ENCODE peak calls at places on chromosomes 4 and X, in ten cellular contexts. One of them, this sample, is unnamed.

GRCh38 chr4:109004431-109004830 is 241.6 kb upstream of the ETNPPL start:
- DNase-seq in cardiac fibroblast: no peak
- DNase-seq in NCI-H748 treated with DMSO at 0.1 percent for 48 hours: no peak
- DNase-seq in stimulated activated CD4-positive, alpha-beta T cell treated with anti-CD3 and anti-CD28 coated beads, Interleukin-12 subunit alpha, Interleukin-12 subunit beta, amount 100 ng/mL, for 24 hours: no peak
- DNase-seq in hippocampal formation: no peak
- DNase-seq in adipocyte: no peak
- DNase-seq in activated CD4-positive, alpha-beta T cell treated with anti-CD3 and anti-CD28 coated beads, Interleukin-2, amount 10 ng/mL, durations not matched to agents 7 days and 5 days: no peak
- DNase-seq in IMR-90: no peak
- DNase-seq in DMS153: no peak
- DNase-seq in NCI-H2029 treated with DMSO at 0.1 percent for 48 hours: no peak
- DNase-seq in this sample: no peak

GRCh38 chr4:175927121-175927520 is 115.1 kb upstream of the GPM6A start:
- DNase-seq in IMR-90: no peak
- DNase-seq in DMS153: no peak
- DNase-seq in NCI-H2029 treated with DMSO at 0.1 percent for 48 hours: no peak
- DNase-seq in hippocampal formation: no peak
- DNase-seq in adipocyte: no peak
- DNase-seq in stimulated activated CD4-positive, alpha-beta T cell treated with anti-CD3 and anti-CD28 coated beads, Interleukin-12 subunit alpha, Interleukin-12 subunit beta, amount 100 ng/mL, for 24 hours: no peak
- DNase-seq in cardiac fibroblast: no peak
- DNase-seq in activated CD4-positive, alpha-beta T cell treated with anti-CD3 and anti-CD28 coated beads, Interleukin-2, amount 10 ng/mL, durations not matched to agents 7 days and 5 days: no peak
- DNase-seq in NCI-H748 treated with DMSO at 0.1 percent for 48 hours: no peak
- DNase-seq in this sample: no peak

GRCh38 chr4:122099896-122100295 is 52.2 kb upstream of the BLTP1 start:
- DNase-seq in DMS153: no peak
- DNase-seq in adipocyte: peak
- DNase-seq in NCI-H748 treated with DMSO at 0.1 percent for 48 hours: no peak
- DNase-seq in hippocampal formation: no peak
- DNase-seq in cardiac fibroblast: peak
- DNase-seq in activated CD4-positive, alpha-beta T cell treated with anti-CD3 and anti-CD28 coated beads, Interleukin-2, amount 10 ng/mL, durations not matched to agents 7 days and 5 days: no peak
- DNase-seq in stimulated activated CD4-positive, alpha-beta T cell treated with anti-CD3 and anti-CD28 coated beads, Interleukin-12 subunit alpha, Interleukin-12 subunit beta, amount 100 ng/mL, for 24 hours: no peak
- DNase-seq in NCI-H2029 treated with DMSO at 0.1 percent for 48 hours: no peak
- DNase-seq in IMR-90: peak
- DNase-seq in this sample: peak

GRCh38 chr4:46586566-46586965 is 196.6 kb upstream of the GABRA2 start:
- DNase-seq in hippocampal formation: no peak
- DNase-seq in DMS153: no peak
- DNase-seq in activated CD4-positive, alpha-beta T cell treated with anti-CD3 and anti-CD28 coated beads, Interleukin-2, amount 10 ng/mL, durations not matched to agents 7 days and 5 days: no peak
- DNase-seq in cardiac fibroblast: no peak
- DNase-seq in IMR-90: no peak
- DNase-seq in adipocyte: no peak
- DNase-seq in NCI-H748 treated with DMSO at 0.1 percent for 48 hours: no peak
- DNase-seq in stimulated activated CD4-positive, alpha-beta T cell treated with anti-CD3 and anti-CD28 coated beads, Interleukin-12 subunit alpha, Interleukin-12 subunit beta, amount 100 ng/mL, for 24 hours: no peak
- DNase-seq in NCI-H2029 treated with DMSO at 0.1 percent for 48 hours: no peak
- DNase-seq in this sample: no peak

GRCh38 chr4:159401791-159402380 is 299.0 kb downstream of the RAPGEF2 start:
- DNase-seq in hippocampal formation: no peak
- DNase-seq in DMS153: no peak
- DNase-seq in adipocyte: peak
- DNase-seq in IMR-90: peak
- DNase-seq in stimulated activated CD4-positive, alpha-beta T cell treated with anti-CD3 and anti-CD28 coated beads, Interleukin-12 subunit alpha, Interleukin-12 subunit beta, amount 100 ng/mL, for 24 hours: no peak
- DNase-seq in activated CD4-positive, alpha-beta T cell treated with anti-CD3 and anti-CD28 coated beads, Interleukin-2, amount 10 ng/mL, durations not matched to agents 7 days and 5 days: no peak
- DNase-seq in cardiac fibroblast: peak
- DNase-seq in NCI-H2029 treated with DMSO at 0.1 percent for 48 hours: no peak
- DNase-seq in NCI-H748 treated with DMSO at 0.1 percent for 48 hours: no peak
- DNase-seq in this sample: peak

GRCh38 chr4:178026999-178027398 is 584.8 kb upstream of the AGA start:
- DNase-seq in DMS153: no peak
- DNase-seq in adipocyte: no peak
- DNase-seq in IMR-90: no peak
- DNase-seq in cardiac fibroblast: peak
- DNase-seq in NCI-H2029 treated with DMSO at 0.1 percent for 48 hours: no peak
- DNase-seq in stimulated activated CD4-positive, alpha-beta T cell treated with anti-CD3 and anti-CD28 coated beads, Interleukin-12 subunit alpha, Interleukin-12 subunit beta, amount 100 ng/mL, for 24 hours: no peak
- DNase-seq in NCI-H748 treated with DMSO at 0.1 percent for 48 hours: no peak
- DNase-seq in hippocampal formation: no peak
- DNase-seq in activated CD4-positive, alpha-beta T cell treated with anti-CD3 and anti-CD28 coated beads, Interleukin-2, amount 10 ng/mL, durations not matched to agents 7 days and 5 days: no peak
- DNase-seq in this sample: no peak

GRCh38 chrX:30865020-30865419 is 24.0 kb downstream of the TAB3 start:
- DNase-seq in IMR-90: no peak
- DNase-seq in adipocyte: no peak
- DNase-seq in stimulated activated CD4-positive, alpha-beta T cell treated with anti-CD3 and anti-CD28 coated beads, Interleukin-12 subunit alpha, Interleukin-12 subunit beta, amount 100 ng/mL, for 24 hours: no peak
- DNase-seq in DMS153: no peak
- DNase-seq in hippocampal formation: no peak
- DNase-seq in NCI-H2029 treated with DMSO at 0.1 percent for 48 hours: no peak
- DNase-seq in activated CD4-positive, alpha-beta T cell treated with anti-CD3 and anti-CD28 coated beads, Interleukin-2, amount 10 ng/mL, durations not matched to agents 7 days and 5 days: peak
- DNase-seq in NCI-H748 treated with DMSO at 0.1 percent for 48 hours: no peak
- DNase-seq in cardiac fibroblast: peak
- DNase-seq in this sample: peak

GRCh38 chrX:88838392-88838791 is 91.4 kb downstream of the CPXCR1 start:
- DNase-seq in hippocampal formation: no peak
- DNase-seq in cardiac fibroblast: no peak
- DNase-seq in IMR-90: no peak
- DNase-seq in DMS153: no peak
- DNase-seq in activated CD4-positive, alpha-beta T cell treated with anti-CD3 and anti-CD28 coated beads, Interleukin-2, amount 10 ng/mL, durations not matched to agents 7 days and 5 days: no peak
- DNase-seq in stimulated activated CD4-positive, alpha-beta T cell treated with anti-CD3 and anti-CD28 coated beads, Interleukin-12 subunit alpha, Interleukin-12 subunit beta, amount 100 ng/mL, for 24 hours: no peak
- DNase-seq in NCI-H2029 treated with DMSO at 0.1 percent for 48 hours: no peak
- DNase-seq in adipocyte: no peak
- DNase-seq in NCI-H748 treated with DMSO at 0.1 percent for 48 hours: no peak
- DNase-seq in this sample: no peak

GRCh38 chr4:55080174-55080865 is 45.1 kb downstream of the KDR start:
- DNase-seq in NCI-H748 treated with DMSO at 0.1 percent for 48 hours: no peak
- DNase-seq in hippocampal formation: no peak
- DNase-seq in stimulated activated CD4-positive, alpha-beta T cell treated with anti-CD3 and anti-CD28 coated beads, Interleukin-12 subunit alpha, Interleukin-12 subunit beta, amount 100 ng/mL, for 24 hours: no peak
- DNase-seq in NCI-H2029 treated with DMSO at 0.1 percent for 48 hours: no peak
- DNase-seq in adipocyte: peak
- DNase-seq in activated CD4-positive, alpha-beta T cell treated with anti-CD3 and anti-CD28 coated beads, Interleukin-2, amount 10 ng/mL, durations not matched to agents 7 days and 5 days: no peak
- DNase-seq in IMR-90: no peak
- DNase-seq in DMS153: no peak
- DNase-seq in cardiac fibroblast: peak
- DNase-seq in this sample: no peak

GRCh38 chr4:40630335-40631021 is 814 bp upstream of the RBM47 start:
- DNase-seq in adipocyte: no peak
- DNase-seq in cardiac fibroblast: no peak
- DNase-seq in activated CD4-positive, alpha-beta T cell treated with anti-CD3 and anti-CD28 coated beads, Interleukin-2, amount 10 ng/mL, durations not matched to agents 7 days and 5 days: no peak
- DNase-seq in IMR-90: no peak
- DNase-seq in NCI-H748 treated with DMSO at 0.1 percent for 48 hours: no peak
- DNase-seq in NCI-H2029 treated with DMSO at 0.1 percent for 48 hours: no peak
- DNase-seq in DMS153: no peak
- DNase-seq in hippocampal formation: peak
- DNase-seq in stimulated activated CD4-positive, alpha-beta T cell treated with anti-CD3 and anti-CD28 coated beads, Interleukin-12 subunit alpha, Interleukin-12 subunit beta, amount 100 ng/mL, for 24 hours: no peak
- DNase-seq in this sample: no peak

GRCh38 chrX:123513585-123514278 is 219.1 kb downstream of the THOC2 start:
- DNase-seq in DMS153: no peak
- DNase-seq in cardiac fibroblast: no peak
- DNase-seq in adipocyte: no peak
- DNase-seq in hippocampal formation: no peak
- DNase-seq in stimulated activated CD4-positive, alpha-beta T cell treated with anti-CD3 and anti-CD28 coated beads, Interleukin-12 subunit alpha, Interleukin-12 subunit beta, amount 100 ng/mL, for 24 hours: no peak
- DNase-seq in activated CD4-positive, alpha-beta T cell treated with anti-CD3 and anti-CD28 coated beads, Interleukin-2, amount 10 ng/mL, durations not matched to agents 7 days and 5 days: no peak
- DNase-seq in IMR-90: no peak
- DNase-seq in NCI-H748 treated with DMSO at 0.1 percent for 48 hours: no peak
- DNase-seq in NCI-H2029 treated with DMSO at 0.1 percent for 48 hours: no peak
- DNase-seq in this sample: no peak

GRCh38 chrX:11064851-11065600 is 46.1 kb upstream of the HCCS start:
- DNase-seq in hippocampal formation: no peak
- DNase-seq in cardiac fibroblast: peak
- DNase-seq in IMR-90: peak
- DNase-seq in activated CD4-positive, alpha-beta T cell treated with anti-CD3 and anti-CD28 coated beads, Interleukin-2, amount 10 ng/mL, durations not matched to agents 7 days and 5 days: no peak
- DNase-seq in NCI-H748 treated with DMSO at 0.1 percent for 48 hours: no peak
- DNase-seq in adipocyte: peak
- DNase-seq in stimulated activated CD4-positive, alpha-beta T cell treated with anti-CD3 and anti-CD28 coated beads, Interleukin-12 subunit alpha, Interleukin-12 subunit beta, amount 100 ng/mL, for 24 hours: no peak
- DNase-seq in NCI-H2029 treated with DMSO at 0.1 percent for 48 hours: no peak
- DNase-seq in DMS153: no peak
- DNase-seq in this sample: peak

GRCh38 chr4:22434895-22435294 is 81.0 kb downstream of the ADGRA3 start:
- DNase-seq in cardiac fibroblast: peak
- DNase-seq in DMS153: no peak
- DNase-seq in adipocyte: peak
- DNase-seq in NCI-H2029 treated with DMSO at 0.1 percent for 48 hours: no peak
- DNase-seq in stimulated activated CD4-positive, alpha-beta T cell treated with anti-CD3 and anti-CD28 coated beads, Interleukin-12 subunit alpha, Interleukin-12 subunit beta, amount 100 ng/mL, for 24 hours: no peak
- DNase-seq in hippocampal formation: peak
- DNase-seq in NCI-H748 treated with DMSO at 0.1 percent for 48 hours: no peak
- DNase-seq in IMR-90: peak
- DNase-seq in activated CD4-positive, alpha-beta T cell treated with anti-CD3 and anti-CD28 coated beads, Interleukin-2, amount 10 ng/mL, durations not matched to agents 7 days and 5 days: peak
- DNase-seq in this sample: peak

GRCh38 chrX:131816551-131817136 is 206.5 kb upstream of the STK26 start:
- DNase-seq in stimulated activated CD4-positive, alpha-beta T cell treated with anti-CD3 and anti-CD28 coated beads, Interleukin-12 subunit alpha, Interleukin-12 subunit beta, amount 100 ng/mL, for 24 hours: peak
- DNase-seq in adipocyte: peak
- DNase-seq in IMR-90: peak
- DNase-seq in NCI-H748 treated with DMSO at 0.1 percent for 48 hours: no peak
- DNase-seq in DMS153: no peak
- DNase-seq in activated CD4-positive, alpha-beta T cell treated with anti-CD3 and anti-CD28 coated beads, Interleukin-2, amount 10 ng/mL, durations not matched to agents 7 days and 5 days: peak
- DNase-seq in cardiac fibroblast: no peak
- DNase-seq in NCI-H2029 treated with DMSO at 0.1 percent for 48 hours: no peak
- DNase-seq in hippocampal formation: peak
- DNase-seq in this sample: no peak

GRCh38 chr4:169270810-169271691 is at the start of gene SH3RF1:
- DNase-seq in NCI-H2029 treated with DMSO at 0.1 percent for 48 hours: peak
- DNase-seq in stimulated activated CD4-positive, alpha-beta T cell treated with anti-CD3 and anti-CD28 coated beads, Interleukin-12 subunit alpha, Interleukin-12 subunit beta, amount 100 ng/mL, for 24 hours: peak
- DNase-seq in cardiac fibroblast: peak
- DNase-seq in adipocyte: peak
- DNase-seq in NCI-H748 treated with DMSO at 0.1 percent for 48 hours: peak
- DNase-seq in IMR-90: peak
- DNase-seq in activated CD4-positive, alpha-beta T cell treated with anti-CD3 and anti-CD28 coated beads, Interleukin-2, amount 10 ng/mL, durations not matched to agents 7 days and 5 days: peak
- DNase-seq in hippocampal formation: peak
- DNase-seq in DMS153: peak
- DNase-seq in this sample: peak

GRCh38 chr4:52200339-52200725 is 149.2 kb downstream of the SPATA18 start:
- DNase-seq in cardiac fibroblast: no peak
- DNase-seq in NCI-H748 treated with DMSO at 0.1 percent for 48 hours: no peak
- DNase-seq in DMS153: no peak
- DNase-seq in activated CD4-positive, alpha-beta T cell treated with anti-CD3 and anti-CD28 coated beads, Interleukin-2, amount 10 ng/mL, durations not matched to agents 7 days and 5 days: no peak
- DNase-seq in NCI-H2029 treated with DMSO at 0.1 percent for 48 hours: no peak
- DNase-seq in adipocyte: no peak
- DNase-seq in IMR-90: no peak
- DNase-seq in hippocampal formation: no peak
- DNase-seq in stimulated activated CD4-positive, alpha-beta T cell treated with anti-CD3 and anti-CD28 coated beads, Interleukin-12 subunit alpha, Interleukin-12 subunit beta, amount 100 ng/mL, for 24 hours: no peak
- DNase-seq in this sample: no peak

GRCh38 chr4:139595989-139596679 is 40.1 kb upstream of the SETD7 start:
- DNase-seq in hippocampal formation: no peak
- DNase-seq in IMR-90: peak
- DNase-seq in NCI-H2029 treated with DMSO at 0.1 percent for 48 hours: no peak
- DNase-seq in NCI-H748 treated with DMSO at 0.1 percent for 48 hours: no peak
- DNase-seq in cardiac fibroblast: no peak
- DNase-seq in adipocyte: peak
- DNase-seq in activated CD4-positive, alpha-beta T cell treated with anti-CD3 and anti-CD28 coated beads, Interleukin-2, amount 10 ng/mL, durations not matched to agents 7 days and 5 days: no peak
- DNase-seq in stimulated activated CD4-positive, alpha-beta T cell treated with anti-CD3 and anti-CD28 coated beads, Interleukin-12 subunit alpha, Interleukin-12 subunit beta, amount 100 ng/mL, for 24 hours: no peak
- DNase-seq in DMS153: no peak
- DNase-seq in this sample: peak

GRCh38 chrX:4936315-4936714 is 1222.9 kb upstream of the PRKX start:
- DNase-seq in stimulated activated CD4-positive, alpha-beta T cell treated with anti-CD3 and anti-CD28 coated beads, Interleukin-12 subunit alpha, Interleukin-12 subunit beta, amount 100 ng/mL, for 24 hours: no peak
- DNase-seq in IMR-90: no peak
- DNase-seq in NCI-H748 treated with DMSO at 0.1 percent for 48 hours: no peak
- DNase-seq in hippocampal formation: no peak
- DNase-seq in DMS153: no peak
- DNase-seq in activated CD4-positive, alpha-beta T cell treated with anti-CD3 and anti-CD28 coated beads, Interleukin-2, amount 10 ng/mL, durations not matched to agents 7 days and 5 days: no peak
- DNase-seq in adipocyte: no peak
- DNase-seq in cardiac fibroblast: no peak
- DNase-seq in NCI-H2029 treated with DMSO at 0.1 percent for 48 hours: no peak
- DNase-seq in this sample: no peak

GRCh38 chr4:34644716-34645115 is 1599.6 kb downstream of the ARAP2 start:
- DNase-seq in cardiac fibroblast: no peak
- DNase-seq in activated CD4-positive, alpha-beta T cell treated with anti-CD3 and anti-CD28 coated beads, Interleukin-2, amount 10 ng/mL, durations not matched to agents 7 days and 5 days: no peak
- DNase-seq in NCI-H748 treated with DMSO at 0.1 percent for 48 hours: no peak
- DNase-seq in adipocyte: no peak
- DNase-seq in hippocampal formation: no peak
- DNase-seq in DMS153: no peak
- DNase-seq in IMR-90: no peak
- DNase-seq in stimulated activated CD4-positive, alpha-beta T cell treated with anti-CD3 and anti-CD28 coated beads, Interleukin-12 subunit alpha, Interleukin-12 subunit beta, amount 100 ng/mL, for 24 hours: no peak
- DNase-seq in NCI-H2029 treated with DMSO at 0.1 percent for 48 hours: no peak
- DNase-seq in this sample: peak

GRCh38 chr4:127240721-127241120 is 392.0 kb upstream of the INTU start:
- DNase-seq in IMR-90: no peak
- DNase-seq in NCI-H748 treated with DMSO at 0.1 percent for 48 hours: no peak
- DNase-seq in adipocyte: no peak
- DNase-seq in activated CD4-positive, alpha-beta T cell treated with anti-CD3 and anti-CD28 coated beads, Interleukin-2, amount 10 ng/mL, durations not matched to agents 7 days and 5 days: no peak
- DNase-seq in NCI-H2029 treated with DMSO at 0.1 percent for 48 hours: no peak
- DNase-seq in hippocampal formation: no peak
- DNase-seq in stimulated activated CD4-positive, alpha-beta T cell treated with anti-CD3 and anti-CD28 coated beads, Interleukin-12 subunit alpha, Interleukin-12 subunit beta, amount 100 ng/mL, for 24 hours: no peak
- DNase-seq in cardiac fibroblast: no peak
- DNase-seq in DMS153: no peak
- DNase-seq in this sample: no peak

GRCh38 chrX:109485470-109486340 is 3.8 kb upstream of the GUCY2F start:
- DNase-seq in NCI-H2029 treated with DMSO at 0.1 percent for 48 hours: peak
- DNase-seq in IMR-90: peak
- DNase-seq in stimulated activated CD4-positive, alpha-beta T cell treated with anti-CD3 and anti-CD28 coated beads, Interleukin-12 subunit alpha, Interleukin-12 subunit beta, amount 100 ng/mL, for 24 hours: peak
- DNase-seq in DMS153: peak
- DNase-seq in cardiac fibroblast: peak
- DNase-seq in adipocyte: peak
- DNase-seq in hippocampal formation: peak
- DNase-seq in activated CD4-positive, alpha-beta T cell treated with anti-CD3 and anti-CD28 coated beads, Interleukin-2, amount 10 ng/mL, durations not matched to agents 7 days and 5 days: peak
- DNase-seq in NCI-H748 treated with DMSO at 0.1 percent for 48 hours: peak
- DNase-seq in this sample: peak

GRCh38 chr4:173168396-173169177 is at the start of gene GALNT7:
- DNase-seq in hippocampal formation: peak
- DNase-seq in DMS153: peak
- DNase-seq in adipocyte: peak
- DNase-seq in NCI-H2029 treated with DMSO at 0.1 percent for 48 hours: peak
- DNase-seq in cardiac fibroblast: peak
- DNase-seq in activated CD4-positive, alpha-beta T cell treated with anti-CD3 and anti-CD28 coated beads, Interleukin-2, amount 10 ng/mL, durations not matched to agents 7 days and 5 days: peak
- DNase-seq in NCI-H748 treated with DMSO at 0.1 percent for 48 hours: peak
- DNase-seq in IMR-90: peak
- DNase-seq in stimulated activated CD4-positive, alpha-beta T cell treated with anti-CD3 and anti-CD28 coated beads, Interleukin-12 subunit alpha, Interleukin-12 subunit beta, amount 100 ng/mL, for 24 hours: peak
- DNase-seq in this sample: peak

GRCh38 chr4:169225058-169225751 is 45.6 kb downstream of the SH3RF1 start:
- DNase-seq in activated CD4-positive, alpha-beta T cell treated with anti-CD3 and anti-CD28 coated beads, Interleukin-2, amount 10 ng/mL, durations not matched to agents 7 days and 5 days: no peak
- DNase-seq in hippocampal formation: no peak
- DNase-seq in NCI-H748 treated with DMSO at 0.1 percent for 48 hours: no peak
- DNase-seq in cardiac fibroblast: peak
- DNase-seq in stimulated activated CD4-positive, alpha-beta T cell treated with anti-CD3 and anti-CD28 coated beads, Interleukin-12 subunit alpha, Interleukin-12 subunit beta, amount 100 ng/mL, for 24 hours: no peak
- DNase-seq in DMS153: no peak
- DNase-seq in IMR-90: peak
- DNase-seq in NCI-H2029 treated with DMSO at 0.1 percent for 48 hours: no peak
- DNase-seq in adipocyte: peak
- DNase-seq in this sample: peak

This sample was measured in fibroblast of pulmonary artery.